ENCODE peak calls at places on chromosomes 2 and 18, in ten cellular contexts. B, Q, O, Y, T, V, D, X, U and I are unnamed samples. For H3K27me3 and H3K4me1, the result is how much of the 10 kb centered on the place peaks cover.

GRCh38 chr2:199684168-199684567 is 166.8 kb downstream of the FTCDNL1 start:
- DNase-seq in O (no peak), X (no peak), B (no peak), Q (no peak), Y (no peak), U (no peak), D (no peak), V (no peak), T (no peak), I (no peak)

GRCh38 chr2:232957607-232958211 is 55.3 kb downstream of the NGEF start:
- DNase-seq in D (no peak), O (no peak), T (no peak), B (peak), U (no peak), Q (no peak), Y (no peak), X (no peak), V (no peak), I (no peak)

GRCh38 chr2:78218066-78218465 is 695.9 kb upstream of the LRRTM4 start:
- DNase-seq in B (no peak), T (no peak), D (no peak), O (no peak), U (no peak), X (no peak), Q (no peak), V (no peak), Y (no peak), I (no peak)

GRCh38 chr2:88896971-88897370 is 205.5 kb downstream of the RPIA start:
- DNase-seq in B (no peak), O (no peak), Y (no peak), U (no peak), X (no peak), Q (no peak), V (no peak), D (no peak), T (no peak), I (no peak)

GRCh38 chr18:54641734-54642133 is 50.7 kb downstream of the DYNAP start:
- DNase-seq in U (no peak), O (no peak), V (no peak), T (no peak), Y (peak), X (no peak), B (no peak), D (no peak), Q (no peak), I (no peak)

GRCh38 chr2:88190808-88191721 is 20.9 kb downstream of the THNSL2 start:
- DNase-seq in T (peak), Y (peak), Q (peak), D (peak), O (peak), X (no peak), B (peak), U (no peak), V (no peak), I (no peak)

GRCh38 chr18:58682429-58683069 is 11.3 kb downstream of the MALT1 start:
- DNase-seq in X (peak), U (no peak), V (no peak), D (peak), O (peak), Q (no peak), T (no peak), Y (peak), B (peak), I (peak)

GRCh38 chr2:96546797-96547196 is 10.2 kb downstream of the ARID5A start:
- DNase-seq in B (no peak), X (no peak), V (no peak), U (no peak), Q (no peak), Y (no peak), O (no peak), D (no peak), T (no peak), I (no peak)

GRCh38 chr2:14480906-14481305 is 151.6 kb upstream of the LRATD1 start:
- DNase-seq in V (no peak), O (no peak), Y (no peak), D (no peak), B (no peak), X (no peak), T (no peak), U (no peak), Q (no peak), I (no peak)

GRCh38 chr2:95260028-95261023 is 13.9 kb upstream of the PROM2 start:
- DNase-seq in D (no peak), X (no peak), V (no peak), Q (no peak), B (peak), T (no peak), Y (peak), U (no peak), O (peak), I (peak)

GRCh38 chr2:241636983-241637232 is at the start of gene THAP4:
- DNase-seq in X (peak), V (peak), Y (no peak), T (peak), D (no peak), O (peak), U (no peak), Q (no peak), B (no peak), I (peak)

GRCh38 chr2:181143790-181144300 is 163.4 kb downstream of the UBE2E3 start:
- DNase-seq in O (no peak), D (no peak), U (no peak), Q (no peak), B (no peak), V (no peak), X (no peak), T (no peak), Y (no peak), I (no peak)

GRCh38 chr2:12955864-12956263 is 239.1 kb downstream of the TRIB2 start:
- DNase-seq in D (no peak), Y (no peak), Q (no peak), B (no peak), U (no peak), O (no peak), X (no peak), T (no peak), V (no peak), I (no peak)

GRCh38 chr18:12433829-12434540 is 26.3 kb downstream of the PRELID3A start:
- DNase-seq in O (no peak), Q (no peak), X (no peak), T (no peak), B (no peak), Y (no peak), V (no peak), U (no peak), D (no peak), I (no peak)

GRCh38 chr2:118177932-118178331 is 89.7 kb downstream of the INSIG2 start:
- DNase-seq in U (no peak), D (no peak), T (no peak), B (peak), X (no peak), V (no peak), Y (peak), Q (no peak), O (no peak), I (no peak)

GRCh38 chr18:23884712-23885375 is 129.7 kb upstream of the TTC39C start:
- DNase-seq in V (peak), X (no peak), U (no peak), O (no peak), D (no peak), B (peak), Q (peak), Y (peak), T (no peak), I (peak)

GRCh38 chr2:169001116-169001815 is 29.9 kb downstream of the ABCB11 start:
- DNase-seq in Y (no peak), D (no peak), Q (no peak), V (no peak), O (peak), B (no peak), T (no peak), X (no peak), U (no peak), I (no peak)

GRCh38 chr18:39772155-39772919 is 2182.7 kb upstream of the PIK3C3 start:
- DNase-seq in O (no peak), X (no peak), U (no peak), Y (no peak), D (no peak), Q (no peak), B (no peak), T (no peak), V (no peak), I (no peak)

GRCh38 chr18:362914-363295 is 95.1 kb upstream of the THOC1 start:
- DNase-seq in X (no peak), V (no peak), T (no peak), O (peak), D (no peak), U (no peak), B (no peak), Y (no peak), Q (no peak), I (no peak)

GRCh38 chr2:23155022-23155421 is 230.0 kb upstream of the KLHL29 start:
- DNase-seq in U (no peak), B (no peak), T (no peak), V (no peak), O (no peak), D (no peak), Y (no peak), Q (no peak), X (no peak), I (no peak)

GRCh38 chr2:46547223-46548102 is 68.1 kb downstream of the TMEM247 start:
- DNase-seq in O (no peak), Y (no peak), D (no peak), T (no peak), X (peak), V (no peak), Q (no peak), B (no peak), U (no peak), I (no peak)

GRCh38 chr2:172722481-172722880 is 13.2 kb upstream of the RAPGEF4 start:
- DNase-seq in U (no peak), V (no peak), Y (peak), D (no peak), Q (no peak), X (no peak), B (no peak), T (no peak), O (no peak), I (no peak)

GRCh38 chr2:3211971-3212362 is 165.7 kb downstream of the EIPR1 start:
- DNase-seq in O (no peak), B (no peak), T (no peak), Q (no peak), U (no peak), D (no peak), V (no peak), Y (no peak), X (no peak), I (no peak)

GRCh38 chr2:29064746-29065478 is 9.4 kb downstream of the PCARE start:
- DNase-seq in D (no peak), O (no peak), B (peak), X (no peak), V (no peak), U (no peak), Q (no peak), Y (no peak), T (no peak), I (no peak)

GRCh38 chr2:42048318-42049251 is 764 bp downstream of the PKDCC start:
- DNase-seq in U (no peak), Y (no peak), T (peak), V (peak), Q (peak), X (no peak), O (peak), B (peak), D (no peak), I (no peak)

GRCh38 chr18:9914584-9915290 is 921 bp downstream of the VAPA start:
- DNase-seq in X (peak), Q (peak), D (peak), U (no peak), B (peak), V (peak), O (peak), Y (peak), T (no peak), I (peak)

GRCh38 chr2:203164311-203164935 is 74.4 kb upstream of the CYP20A1 start:
- DNase-seq in V (no peak), D (no peak), Q (no peak), B (no peak), T (no peak), Y (no peak), O (no peak), X (no peak), U (no peak), I (no peak)

GRCh38 chr2:288002-288742 is at the start of gene ALKAL2:
- DNase-seq in B (no peak), U (no peak), Q (peak), V (peak), X (no peak), Y (no peak), D (peak), T (no peak), O (peak), I (peak)

GRCh38 chr2:289362-290089 is 1.6 kb upstream of the ALKAL2 start:
- DNase-seq in Y (peak), O (peak), D (no peak), B (no peak), V (peak), X (no peak), U (no peak), Q (peak), T (peak), I (no peak)

GRCh38 chr2:288743-289361 is 961 bp upstream of the ALKAL2 start:
- DNase-seq in Y (no peak), O (no peak), X (no peak), D (peak), V (peak), B (no peak), U (no peak), T (no peak), Q (peak), I (no peak)

GRCh38 chr2:287471-287885 is 413 bp downstream of the ALKAL2 start:
- DNase-seq in D (peak), Y (no peak), U (no peak), B (no peak), T (no peak), X (no peak), O (peak), V (peak), Q (peak), I (no peak)

DNA sequence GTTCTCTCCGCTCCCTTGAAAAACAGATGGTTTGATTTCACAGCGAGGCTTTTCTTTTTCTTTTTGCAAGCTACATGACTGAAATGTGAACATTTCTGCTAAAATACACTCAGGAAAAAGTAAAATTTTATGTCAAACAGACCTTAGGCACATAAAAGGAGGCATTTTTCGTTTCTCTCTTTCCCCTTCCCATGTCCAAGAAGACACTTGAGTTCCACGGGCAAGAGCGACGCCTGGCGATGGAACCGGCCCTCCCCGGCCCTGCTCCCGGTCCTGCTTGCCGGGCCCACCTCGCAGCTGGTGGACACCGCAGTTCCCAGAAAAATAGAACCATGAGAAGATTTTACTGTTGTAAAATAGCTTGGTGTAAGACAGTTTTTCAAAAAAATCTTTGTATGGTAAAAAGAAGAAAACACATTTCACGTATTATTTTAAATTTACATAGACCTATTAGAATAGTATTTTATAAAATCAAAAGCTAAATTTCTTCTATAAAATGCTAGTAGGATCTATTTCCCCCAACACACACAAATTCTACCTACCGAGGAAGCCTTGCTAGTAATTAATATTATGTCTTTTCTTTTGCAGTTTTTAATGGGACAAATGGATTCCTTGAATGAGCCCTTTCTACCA is 2.3 kb upstream of the ALKAL2 start:
- DNase-seq in D (peak), T (peak), Q (peak), Y (peak), O (peak), V (peak), B (no peak), U (no peak), X (peak), I (peak)
- H3K27me3 ChIP-seq in D (half or more), T (under half), Q (under half), Y (under half), O (half or more), V (under half), B (under half), U (under half), X (under half), I (under half)

GRCh38 chr2:101776172-101777043 is 78.9 kb downstream of the MAP4K4 start:
- DNase-seq in T (peak), V (no peak), X (no peak), O (peak), D (no peak), B (no peak), Q (no peak), U (no peak), Y (no peak), I (no peak)

GRCh38 chr2:101777337-101777736 is 79.8 kb downstream of the MAP4K4 start:
- DNase-seq in O (no peak), D (no peak), B (no peak), Q (no peak), T (no peak), V (no peak), X (no peak), U (no peak), Y (no peak), I (no peak)

GRCh38 chr2:101779190-101779589 is 81.7 kb downstream of the MAP4K4 start:
- DNase-seq in Q (no peak), Y (no peak), B (no peak), U (no peak), O (no peak), X (no peak), D (no peak), T (no peak), V (no peak), I (no peak)

GRCh38 chr2:101779652-101780051 is 82.1 kb downstream of the MAP4K4 start:
- DNase-seq in Y (no peak), O (no peak), T (no peak), X (no peak), B (no peak), V (no peak), U (no peak), D (no peak), Q (no peak), I (no peak)

DNA sequence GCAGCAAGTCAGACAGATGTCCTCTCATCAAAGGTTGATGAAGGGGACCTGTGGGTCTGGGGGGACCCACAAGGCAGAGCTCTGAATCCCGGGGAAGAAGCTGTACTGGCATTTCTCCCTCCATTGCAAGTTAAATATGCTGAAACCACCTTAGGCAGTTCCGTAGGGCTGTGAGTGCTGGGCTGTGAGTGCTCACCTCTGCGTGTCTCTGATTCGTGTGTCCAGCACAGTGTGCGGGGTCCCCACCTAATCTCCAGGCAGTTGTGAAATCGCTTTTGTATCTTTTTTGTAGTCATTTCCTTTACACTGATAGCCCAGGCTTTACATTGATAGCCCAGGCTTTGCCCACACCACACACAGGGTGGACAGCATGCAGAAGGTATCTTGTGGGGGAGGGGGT is 80.6 kb downstream of the MAP4K4 start:
- DNase-seq in V (no peak), B (no peak), X (no peak), T (no peak), Q (no peak), U (no peak), O (no peak), D (no peak), Y (no peak), I (no peak)
- H3K4me1 ChIP-seq in V (under half), B (under half), X (half or more), T (under half), Q (under half), U (under half), O (under half), D (half or more), Y (under half), I (under half)

DNA sequence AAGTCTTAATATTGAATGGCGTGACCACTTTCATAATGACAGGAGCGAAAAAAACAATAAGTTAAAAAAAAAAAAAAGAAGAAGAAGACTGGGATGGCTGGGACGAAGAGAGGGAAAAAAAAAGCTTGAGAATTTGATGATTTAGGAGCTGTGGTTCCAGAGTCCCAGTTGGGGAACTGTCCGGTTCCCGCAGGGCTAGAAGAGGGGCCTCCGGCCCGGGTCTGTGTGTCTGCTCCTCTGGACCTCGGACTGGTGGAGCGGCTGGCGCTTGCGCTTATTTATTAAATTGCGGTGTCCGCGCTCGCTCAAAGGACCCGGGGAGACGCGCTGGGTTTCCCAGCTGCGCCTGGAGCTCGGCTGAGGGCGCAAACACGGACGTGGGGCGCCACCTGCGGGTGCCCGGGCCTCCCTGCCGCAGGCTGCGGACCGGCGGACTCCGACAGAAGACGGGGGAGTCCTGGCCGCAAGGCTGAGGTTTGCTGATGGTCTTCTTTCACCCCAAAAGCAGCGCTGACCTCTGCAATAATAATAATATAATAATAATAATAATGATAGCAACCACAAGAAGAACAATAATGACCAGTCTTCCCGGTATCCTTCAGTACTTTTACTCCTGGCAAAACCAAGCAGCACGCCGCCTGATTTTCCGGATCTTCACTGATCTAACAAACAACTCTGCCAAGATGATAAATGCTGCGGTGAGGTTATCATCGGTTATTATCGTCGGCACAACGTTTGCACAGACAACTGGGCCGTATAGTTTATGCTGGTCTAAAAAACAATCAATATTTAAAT is at the start of gene CBLN2:
- DNase-seq in Y (peak), D (peak), O (peak), T (peak), B (peak), U (no peak), X (peak), V (no peak), Q (peak), I (peak)
- TF ChIP-seq CTCF in Y (peak), D (peak), O (peak), T (peak), B (peak), U (peak), X (peak), V (no peak), Q (peak), I (peak)

DNA sequence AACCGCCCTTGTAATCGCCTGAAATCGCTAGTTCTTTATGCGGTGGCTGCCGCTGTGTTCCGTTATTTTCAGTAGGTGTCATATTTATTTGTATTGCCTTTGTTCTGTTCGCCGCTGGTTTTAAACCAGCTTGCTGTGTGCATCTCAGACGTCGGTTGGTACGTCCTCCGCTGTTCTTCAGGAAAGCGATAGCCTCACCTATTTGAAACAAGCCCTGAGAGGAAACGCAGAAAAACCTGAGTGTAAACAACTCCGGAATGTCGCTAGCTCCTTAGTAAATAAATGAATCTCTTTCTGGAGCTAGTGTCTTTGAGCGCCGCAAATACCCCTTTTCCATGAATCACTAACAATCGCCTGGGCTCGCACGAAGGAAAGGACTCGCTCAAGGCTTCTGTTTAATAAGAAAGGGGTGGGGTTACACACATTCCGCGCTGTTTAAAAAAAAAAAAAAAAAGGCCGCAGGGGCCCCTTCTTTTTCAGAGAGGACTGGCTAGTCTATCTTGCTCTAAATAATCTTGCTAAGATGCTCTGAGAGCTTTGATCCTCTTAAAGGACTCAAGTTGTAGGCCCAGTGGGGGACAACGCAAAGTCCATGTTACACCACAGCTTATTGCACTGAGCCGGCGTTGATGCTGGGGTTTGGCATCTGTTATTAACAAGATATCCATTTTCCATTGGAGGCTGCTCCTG is 3.0 kb downstream of the HOXD8 start:
- DNase-seq in D (peak), X (no peak), V (peak), T (no peak), U (no peak), O (no peak), Y (no peak), B (no peak), Q (no peak), I (no peak)
- H3K27me3 ChIP-seq in D (under half), X (half or more), V (under half), T (half or more), U (under half), O (half or more), Y (half or more), B (under half), Q (half or more), I (half or more)

GRCh38 chr2:105798595-105798994 is 53.9 kb downstream of the NCK2 start:
- DNase-seq in V (no peak), X (no peak), D (no peak), Q (no peak), U (no peak), O (no peak), B (no peak), T (no peak), Y (no peak), I (no peak)
- H3K4me1 ChIP-seq in V (under half), X (under half), D (under half), Q (under half), U (under half), O (under half), B (under half), T (half or more), Y (under half), I (half or more)